ENCODE peak calls at places on chromosome 19, in nine cellular contexts. O is mucosa of descending colon, Y is suprapubic skin, C is GM12865, G is right lobe of liver, H is WTC11, A is kidney epithelial cell, K is omental fat pad, M is B cell. L is an unnamed sample.

GRCh38 chr19:4969772-4970531 is 1.0 kb downstream of the KDM4B start:
- DNase-seq in O (no peak), Y (no peak), C (peak; percentile 56), G (peak; percentile 72), H (no peak), A (no peak), K (no peak), M (peak; percentile 60), L (peak; percentile 66)

GRCh38 chr19:2495130-2495641 is 19.3 kb downstream of the GADD45B start:
- DNase-seq in O (peak; percentile 94), Y (peak; percentile 87), C (no peak), G (peak; percentile 88), H (no peak), A (no peak), K (peak; percentile 40), M (peak; percentile 30), L (no peak)

GRCh38 chr19:53183146-53183545 is 10.0 kb downstream of the ZNF665 start:
- DNase-seq in O (no peak), Y (no peak), C (no peak), G (no peak), H (no peak), A (no peak), K (no peak), M (no peak), L (no peak)

GRCh38 chr19:17159466-17160393 is 55.4 kb upstream of the USE1 start:
- DNase-seq in O (no peak), Y (no peak), C (peak; percentile 44), G (no peak), H (peak; percentile 59), A (no peak), K (no peak), M (no peak), L (no peak)

GRCh38 chr19:1074512-1075283 is 7.7 kb downstream of the ARHGAP45 start:
- DNase-seq in O (peak; percentile 94), Y (peak; percentile 93), C (peak; percentile 85), G (peak; percentile 83), H (no peak), A (no peak), K (peak; percentile 90), M (peak; percentile 95), L (peak; percentile 95)

GRCh38 chr19:801030-801860 is 4.0 kb downstream of the PTBP1 start:
- DNase-seq in O (peak; percentile 60), Y (no peak), C (no peak), G (peak; percentile 75), H (no peak), A (no peak), K (no peak), M (no peak), L (no peak)

GRCh38 chr19:3117746-3118145 is 18.1 kb upstream of the GNA15 start:
- DNase-seq in O (no peak), Y (no peak), C (no peak), G (no peak), H (no peak), A (no peak), K (no peak), M (no peak), L (no peak)

GRCh38 chr19:41431426-41432386 is 4.5 kb upstream of the B3GNT8 start:
- DNase-seq in O (peak; percentile 21), Y (no peak), C (peak; percentile 30), G (peak; percentile 81), H (no peak), A (no peak), K (no peak), M (no peak), L (no peak)

GRCh38 chr19:2867025-2867991 is at the start of gene ZNF556:
- DNase-seq in O (no peak), Y (no peak), C (peak; percentile 14), G (no peak), H (no peak), A (no peak), K (no peak), M (no peak), L (peak; percentile 36)

GRCh38 chr19:8641908-8642547 is 11.6 kb downstream of the NFILZ start:
- DNase-seq in O (no peak), Y (no peak), C (peak; percentile 49), G (no peak), H (no peak), A (no peak), K (no peak), M (peak; percentile 39), L (peak; percentile 55)

GRCh38 chr19:50743537-50743936 is 20.4 kb downstream of the CLEC11A start:
- DNase-seq in O (no peak), Y (no peak), C (no peak), G (no peak), H (no peak), A (no peak), K (no peak), M (no peak), L (no peak)

GRCh38 chr19:34960940-34961679 is 2.9 kb downstream of the ZNF792 start:
- DNase-seq in O (no peak), Y (no peak), C (no peak), G (no peak), H (no peak), A (no peak), K (no peak), M (no peak), L (no peak)

GRCh38 chr19:17294051-17294891 is 9.0 kb downstream of the ABHD8 start:
- DNase-seq in O (peak; percentile 73), Y (no peak), C (peak; percentile 69), G (peak; percentile 57), H (peak; percentile 91), A (no peak), K (no peak), M (peak; percentile 62), L (peak; percentile 77)

GRCh38 chr19:29714371-29714952 is 599 bp downstream of the C19orf12 start:
- DNase-seq in O (no peak), Y (no peak), C (peak; percentile 36), G (no peak), H (no peak), A (no peak), K (no peak), M (peak; percentile 57), L (peak; percentile 47)

GRCh38 chr19:5018224-5019015 is 49.5 kb downstream of the KDM4B start:
- DNase-seq in O (no peak), Y (no peak), C (no peak), G (no peak), H (no peak), A (no peak), K (no peak), M (no peak), L (no peak)

DNA sequence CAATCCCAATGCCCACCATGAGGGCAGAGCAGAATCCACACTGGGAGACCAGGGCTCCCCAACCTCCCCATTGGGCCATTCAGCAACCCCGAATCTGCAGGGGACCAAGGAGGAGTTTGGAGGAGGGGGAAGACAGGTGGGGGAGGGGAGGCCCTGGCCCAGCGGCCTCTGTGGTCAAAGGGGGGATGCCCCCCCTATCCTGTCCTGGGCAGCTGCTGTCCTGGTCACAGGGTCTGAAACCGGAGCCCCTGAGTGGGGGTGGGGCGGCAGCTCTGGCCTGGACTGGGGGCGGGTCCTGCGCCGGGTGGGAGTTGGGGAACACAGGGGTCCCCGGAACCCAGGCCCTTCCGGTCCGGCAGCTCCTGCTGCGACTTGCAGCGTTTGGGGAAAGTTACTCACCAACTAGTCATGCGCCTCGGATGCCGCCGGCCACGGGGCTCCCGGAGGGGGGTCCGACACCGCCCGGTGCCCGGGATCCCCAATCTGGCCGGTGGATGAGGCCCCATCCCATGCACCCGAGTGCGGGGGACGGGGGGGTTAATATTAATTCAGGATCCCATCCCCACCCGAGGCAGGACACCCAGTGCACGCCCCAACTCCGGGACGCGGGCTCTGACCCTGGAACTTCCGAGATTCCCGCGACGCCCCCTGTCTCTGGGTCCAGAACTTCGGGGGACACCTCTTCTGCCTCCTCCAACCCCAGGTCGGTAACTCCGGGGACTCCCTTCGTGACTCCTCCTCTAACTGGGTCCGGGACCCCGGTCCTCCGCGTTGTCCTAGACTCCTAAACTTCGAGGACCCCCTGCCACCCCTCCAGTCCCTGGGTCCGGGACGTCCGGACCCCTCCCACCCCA is 868 bp downstream of the HOMER3 start:
- DNase-seq in O (peak; percentile 52), Y (no peak), C (no peak), G (no peak), H (peak; percentile 80), A (peak; percentile 12), K (no peak), M (peak; percentile 36), L (no peak)
- TF ChIP-seq CTCF in O (no peak), Y (no peak), C (no peak), G (no peak), H (no peak), A (peak; percentile 2), K (no peak), M (no peak), L (no peak)

GRCh38 chr19:33250500-33250899 is 24.9 kb upstream of the SLC7A10 start:
- DNase-seq in O (no peak), Y (no peak), C (no peak), G (no peak), H (no peak), A (no peak), K (no peak), M (no peak), L (no peak)
- TF ChIP-seq CTCF in O (no peak), Y (no peak), C (no peak), G (no peak), H (no peak), A (no peak), K (no peak), M (no peak), L (no peak)

DNA sequence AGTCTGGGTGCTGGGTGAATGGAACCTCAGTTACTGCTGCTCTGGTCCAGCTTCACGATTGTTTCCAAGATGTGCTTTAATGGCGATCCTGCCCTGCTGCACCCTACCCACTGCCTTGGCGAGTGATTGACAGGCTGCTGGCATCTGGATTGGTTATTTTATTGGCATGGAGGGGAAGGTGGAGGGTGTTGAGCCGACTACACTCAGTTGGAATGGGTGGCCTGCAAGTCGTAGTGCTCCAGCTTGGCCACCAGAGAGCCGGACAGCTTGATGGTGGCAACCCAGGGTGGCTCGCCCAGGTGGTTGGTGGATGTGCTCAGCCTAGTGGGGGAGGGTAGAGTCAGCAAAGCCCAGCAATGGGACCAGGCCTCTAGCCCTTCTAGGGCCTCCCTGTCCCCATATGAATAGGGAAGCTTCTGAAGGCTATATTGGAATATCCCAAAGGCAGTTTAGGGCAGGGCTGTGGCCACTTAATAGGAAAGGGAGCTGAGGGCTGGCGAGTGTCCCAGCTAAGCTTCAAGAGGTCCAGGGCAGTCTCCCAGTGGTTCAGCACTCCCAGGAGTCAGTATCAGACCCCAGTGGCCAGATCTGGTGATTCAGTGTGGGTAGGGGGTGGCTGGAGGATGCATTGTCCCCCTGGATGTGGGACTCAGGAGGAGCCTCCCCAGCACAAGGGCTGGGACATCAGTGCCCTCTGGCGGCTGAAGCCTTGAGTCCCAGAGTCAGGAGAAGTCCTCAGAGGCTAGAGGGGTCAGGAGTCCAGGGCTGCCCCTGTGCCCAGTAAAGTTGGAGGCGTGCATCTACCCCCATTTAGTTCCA is 3.4 kb downstream of the GGN start:
- DNase-seq in O (no peak), Y (no peak), C (no peak), G (no peak), H (peak; percentile 75), A (no peak), K (no peak), M (no peak), L (no peak)
- TF ChIP-seq CTCF in O (no peak), Y (no peak), C (no peak), G (no peak), H (no peak), A (peak; percentile 31), K (no peak), M (no peak), L (no peak)

DNA sequence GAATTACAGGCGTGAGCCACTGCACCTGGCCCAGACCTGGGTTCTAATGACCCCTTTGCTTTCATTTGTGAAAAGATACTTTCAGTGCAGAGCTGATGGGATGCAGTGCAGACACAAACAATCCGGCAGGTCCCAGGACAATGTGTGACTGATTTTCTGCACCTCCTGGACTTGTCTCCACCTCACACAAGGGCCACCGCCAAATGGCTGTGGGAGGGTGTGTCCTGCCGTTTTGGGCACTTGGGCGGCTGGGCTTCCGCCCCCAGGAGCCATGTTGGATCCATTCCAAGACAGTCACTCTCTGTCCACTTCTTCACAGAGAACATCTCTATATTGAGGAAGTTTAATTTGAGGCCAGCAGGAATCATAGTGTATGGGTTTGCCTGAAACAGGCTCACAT is 112.3 kb upstream of the ZNF507 start:
- DNase-seq in O (no peak), Y (no peak), C (no peak), G (no peak), H (no peak), A (no peak), K (no peak), M (no peak), L (no peak)
- TF ChIP-seq CTCF in O (no peak), Y (no peak), C (no peak), G (no peak), H (no peak), A (no peak), K (no peak), M (no peak), L (no peak)